ENCODE peak calls at places on chromosomes 3 and 15, in six cellular contexts. I, Q, G, T, D and A are unnamed samples.

GRCh38 chr15:94584833-94585244 is 353.5 kb downstream of the MCTP2 start:
- DNase-seq in I (no peak), Q (no peak), G (no peak), T (peak), D (no peak), A (no peak)

GRCh38 chr3:115660646-115661442 is 37.5 kb downstream of the GAP43 start:
- DNase-seq in I (no peak), Q (no peak), G (no peak), T (no peak), D (no peak), A (peak)

GRCh38 chr3:10526366-10526765 is 21.0 kb upstream of the ATP2B2 start:
- DNase-seq in I (no peak), Q (no peak), G (no peak), T (no peak), D (no peak), A (no peak)

GRCh38 chr3:149384911-149385321 is 7.5 kb upstream of the TM4SF1 start:
- DNase-seq in I (peak), Q (no peak), G (no peak), T (peak), D (no peak), A (peak)

GRCh38 chr3:149879872-149880271 is 66.9 kb downstream of the RNF13 start:
- DNase-seq in I (peak), Q (peak), G (peak), T (peak), D (no peak), A (peak)

GRCh38 chr3:13546667-13547171 is 2.2 kb upstream of the FBLN2 start:
- DNase-seq in I (peak), Q (no peak), G (no peak), T (no peak), D (no peak), A (no peak)

GRCh38 chr3:146468234-146468931 is 978 bp downstream of the PLSCR2 start:
- DNase-seq in I (no peak), Q (no peak), G (no peak), T (no peak), D (no peak), A (no peak)

GRCh38 chr3:66276705-66277274 is 56.0 kb downstream of the SLC25A26 start:
- DNase-seq in I (peak), Q (peak), G (peak), T (peak), D (peak), A (peak)

GRCh38 chr15:41656188-41656587 is 4.0 kb upstream of the MGA start:
- DNase-seq in I (no peak), Q (no peak), G (no peak), T (no peak), D (no peak), A (no peak)

GRCh38 chr15:80949756-80950155 is 39.9 kb downstream of the MESD start:
- DNase-seq in I (peak), Q (no peak), G (no peak), T (no peak), D (no peak), A (no peak)

GRCh38 chr3:10284496-10284895 is 8.3 kb downstream of the GHRL start:
- DNase-seq in I (no peak), Q (no peak), G (no peak), T (no peak), D (no peak), A (no peak)

GRCh38 chr3:130896101-130896500 is 2.2 kb downstream of the ATP2C1 start:
- DNase-seq in I (no peak), Q (no peak), G (no peak), T (no peak), D (no peak), A (no peak)

GRCh38 chr3:169508426-169508825 is 155.1 kb downstream of the MECOM start:
- DNase-seq in I (no peak), Q (no peak), G (no peak), T (no peak), D (no peak), A (no peak)

GRCh38 chr3:87473944-87474343 is 197.6 kb upstream of the POU1F1 start:
- DNase-seq in I (no peak), Q (no peak), G (no peak), T (no peak), D (no peak), A (no peak)

GRCh38 chr3:24305795-24306467 is 188.7 kb downstream of the THRB start:
- DNase-seq in I (no peak), Q (no peak), G (no peak), T (peak), D (no peak), A (no peak)

GRCh38 chr3:28240440-28240839 is 979 bp upstream of the CMC1 start:
- DNase-seq in I (no peak), Q (peak), G (no peak), T (no peak), D (no peak), A (no peak)

GRCh38 chr3:187183210-187183862 is 13.9 kb upstream of the RTP1 start:
- DNase-seq in I (no peak), Q (peak), G (peak), T (no peak), D (no peak), A (no peak)

GRCh38 chr3:133941390-133941789 is 45.7 kb upstream of the RAB6B start:
- DNase-seq in I (no peak), Q (no peak), G (no peak), T (peak), D (no peak), A (no peak)

GRCh38 chr3:65888980-65889706 is 149.6 kb downstream of the MAGI1 start:
- DNase-seq in I (no peak), Q (no peak), G (peak), T (peak), D (peak), A (peak)

GRCh38 chr15:57388199-57388863 is 12.0 kb downstream of the CGNL1 start:
- DNase-seq in I (peak), Q (no peak), G (no peak), T (no peak), D (no peak), A (no peak)

GRCh38 chr15:83571820-83572707 is 81.9 kb upstream of the ADAMTSL3 start:
- DNase-seq in I (no peak), Q (no peak), G (peak), T (peak), D (no peak), A (no peak)

GRCh38 chr3:37864904-37865303 is 3.2 kb downstream of the CTDSPL start:
- DNase-seq in I (no peak), Q (no peak), G (no peak), T (no peak), D (no peak), A (no peak)

GRCh38 chr3:99931059-99931458 is 113.4 kb downstream of the CMSS1 start:
- DNase-seq in I (no peak), Q (no peak), G (no peak), T (no peak), D (no peak), A (no peak)

GRCh38 chr3:61631108-61631769 is 69.9 kb downstream of the PTPRG start:
- DNase-seq in I (no peak), Q (no peak), G (no peak), T (no peak), D (no peak), A (no peak)

GRCh38 chr3:133989931-133990702 is 39.6 kb downstream of the SLCO2A1 start:
- DNase-seq in I (no peak), Q (peak), G (no peak), T (no peak), D (no peak), A (no peak)

GRCh38 chr3:65233561-65233960 is 545.8 kb upstream of the ADAMTS9 start:
- DNase-seq in I (no peak), Q (no peak), G (no peak), T (no peak), D (no peak), A (no peak)

GRCh38 chr3:102069211-102069662 is 219.9 kb downstream of the NFKBIZ start:
- DNase-seq in I (no peak), Q (no peak), G (no peak), T (peak), D (no peak), A (peak)

GRCh38 chr15:75843618-75844610 is 667 bp downstream of the UBE2Q2 start:
- DNase-seq in I (peak), Q (peak), G (no peak), T (peak), D (no peak), A (no peak)

GRCh38 chr3:27451261-27451660 is 32.9 kb downstream of the SLC4A7 start:
- DNase-seq in I (no peak), Q (no peak), G (no peak), T (peak), D (no peak), A (no peak)

GRCh38 chr3:155196131-155197075 is 97.1 kb downstream of the STRIT1 start:
- DNase-seq in I (no peak), Q (peak), G (no peak), T (no peak), D (no peak), A (no peak)

GRCh38 chr3:14256561-14257342 is 78.1 kb downstream of the LSM3 start:
- DNase-seq in I (no peak), Q (no peak), G (no peak), T (no peak), D (no peak), A (no peak)

GRCh38 chr3:183514048-183514447 is 41.5 kb downstream of the KLHL6 start:
- DNase-seq in I (no peak), Q (no peak), G (no peak), T (no peak), D (no peak), A (no peak)
- TF ChIP-seq CTCF in I (no peak), Q (no peak), G (no peak), T (no peak), D (no peak), A (no peak)

GRCh38 chr3:126939347-126939735 is 43.6 kb upstream of the PLXNA1 start:
- DNase-seq in I (no peak), Q (no peak), G (no peak), T (no peak), D (no peak), A (no peak)
- TF ChIP-seq CTCF in I (no peak), Q (peak), G (no peak), T (no peak), D (no peak), A (no peak)

DNA sequence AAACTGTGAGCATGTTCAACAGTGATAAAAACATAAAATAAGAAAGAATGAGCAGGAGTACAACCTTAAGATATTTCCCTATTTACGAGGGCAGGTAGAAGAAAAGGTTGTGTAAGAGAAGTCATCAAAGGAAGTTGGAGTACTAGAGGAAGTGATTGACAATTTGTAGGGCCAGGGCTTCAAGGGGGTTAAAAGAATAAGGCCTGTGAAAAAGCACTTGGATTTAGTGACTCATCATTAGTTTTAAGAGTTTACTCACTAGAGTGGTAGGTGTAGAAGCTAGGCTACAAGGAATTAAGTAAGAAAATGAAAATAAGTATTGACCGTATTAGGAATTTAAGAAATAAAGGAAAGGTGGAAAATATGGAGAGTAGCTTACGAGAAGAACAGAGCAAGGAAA is 23.6 kb downstream of the KCNMB3 start:
- DNase-seq in I (no peak), Q (no peak), G (no peak), T (peak), D (no peak), A (no peak)
- TF ChIP-seq CTCF in I (no peak), Q (no peak), G (no peak), T (no peak), D (no peak), A (no peak)

GRCh38 chr15:69979269-69979668 is 118.4 kb downstream of the TLE3 start:
- DNase-seq in I (no peak), Q (peak), G (no peak), T (no peak), D (no peak), A (no peak)

GRCh38 chr15:69979783-69980182 is 117.9 kb downstream of the TLE3 start:
- DNase-seq in I (no peak), Q (no peak), G (no peak), T (no peak), D (no peak), A (no peak)

GRCh38 chr15:69978603-69979002 is 119.1 kb downstream of the TLE3 start:
- DNase-seq in I (no peak), Q (no peak), G (no peak), T (no peak), D (no peak), A (no peak)

GRCh38 chr15:69982037-69982436 is 115.7 kb downstream of the TLE3 start:
- DNase-seq in I (no peak), Q (no peak), G (no peak), T (no peak), D (no peak), A (no peak)

DNA sequence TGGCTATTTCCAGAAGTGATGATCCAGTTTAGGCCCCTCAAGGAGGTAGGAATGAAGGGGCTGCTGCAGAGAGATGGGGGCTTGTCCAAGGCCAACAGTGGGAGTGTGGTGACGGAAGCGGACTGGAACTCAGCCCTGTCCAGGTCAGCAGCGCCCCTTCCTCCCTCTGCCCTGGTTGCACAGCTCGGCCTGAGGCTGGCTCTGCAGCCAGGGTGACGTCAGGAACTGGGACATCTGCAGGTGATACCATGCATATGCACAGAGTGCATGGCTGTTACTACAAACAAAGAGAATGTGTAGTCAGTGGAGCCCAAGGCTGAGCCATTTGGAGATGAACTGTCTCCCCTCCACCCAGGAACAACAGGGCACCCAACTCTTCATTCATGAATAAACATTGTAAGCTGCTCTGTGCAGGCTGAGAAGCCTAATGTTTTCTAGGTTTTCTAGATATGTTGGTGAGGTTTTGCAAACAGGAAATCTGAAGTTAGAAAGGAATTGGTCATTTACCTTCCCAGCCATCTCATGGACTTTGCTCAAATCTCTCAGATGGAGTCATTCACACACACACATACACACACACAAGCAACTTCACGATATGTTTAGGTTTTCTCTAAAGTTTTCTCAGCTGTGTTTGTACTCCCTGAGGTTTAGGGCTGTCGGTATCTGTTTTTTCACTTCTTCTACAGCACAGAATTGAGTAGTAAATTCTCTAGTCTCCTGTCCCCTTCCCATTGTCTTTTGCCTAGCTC is 117.2 kb downstream of the TLE3 start:
- DNase-seq in I (no peak), Q (no peak), G (no peak), T (no peak), D (no peak), A (no peak)
- TF ChIP-seq CTCF in I (no peak), Q (no peak), G (no peak), T (no peak), D (no peak), A (no peak)

GRCh38 chr3:191111722-191112121 is 87.3 kb upstream of the OSTN start:
- DNase-seq in I (no peak), Q (no peak), G (no peak), T (no peak), D (no peak), A (no peak)
- TF ChIP-seq CTCF in I (no peak), Q (no peak), G (no peak), T (no peak), D (no peak), A (no peak)

GRCh38 chr15:33215941-33216872 is 21.7 kb upstream of the FMN1 start:
- DNase-seq in I (no peak), Q (peak), G (no peak), T (no peak), D (no peak), A (no peak)
- TF ChIP-seq CTCF in I (no peak), Q (peak), G (peak), T (peak), D (no peak), A (peak)

GRCh38 chr15:43792761-43793493 is 807 bp downstream of the SERF2 start:
- DNase-seq in I (no peak), Q (no peak), G (no peak), T (no peak), D (no peak), A (no peak)
- TF ChIP-seq CTCF in I (no peak), Q (no peak), G (no peak), T (no peak), D (no peak), A (peak)

GRCh38 chr3:144491333-144491732 is 519.7 kb downstream of the DIPK2A start:
- DNase-seq in I (no peak), Q (no peak), G (peak), T (no peak), D (no peak), A (no peak)
- TF ChIP-seq CTCF in I (no peak), Q (no peak), G (no peak), T (no peak), D (no peak), A (peak)